ENCODE peak calls at places on chromosomes 7 and 10, in ten cellular contexts. K is gastrocnemius medialis; Q is uterus; U is MM.1S; F is spleen; R is colonic mucosa; A is mucosa of descending colon; H is GM23248; G is IMR-90; P is CD8-positive, alpha-beta T cell. N is an unnamed sample. For H3K4me1 and H3K9me3, the result is how much of the 10 kb centered on the place peaks cover.

GRCh38 chr10:593016-593415 is 96.5 kb downstream of the DIP2C start:
- DNase-seq in Q (no peak), G (no peak), F (no peak), U (no peak), R (no peak), P (no peak), H (no peak), K (no peak), A (no peak), N (no peak)

GRCh38 chr10:62619409-62619730 is 185.2 kb upstream of the ADO start:
- DNase-seq in Q (no peak), R (no peak), F (no peak), H (no peak), P (no peak), K (no peak), U (no peak), A (no peak), G (peak), N (no peak)

GRCh38 chr10:90451283-90451682 is 406.6 kb downstream of the HTR7 start:
- DNase-seq in H (no peak), P (no peak), K (no peak), U (no peak), R (no peak), Q (no peak), G (no peak), F (no peak), A (no peak), N (no peak)

GRCh38 chr10:110883924-110884323 is 12.2 kb downstream of the PDCD4 start:
- DNase-seq in A (no peak), Q (no peak), F (no peak), R (no peak), G (peak), K (no peak), U (peak), P (no peak), H (no peak), N (no peak)

GRCh38 chr10:71971769-71972555 is 7.8 kb downstream of the CHST3 start:
- DNase-seq in R (no peak), F (peak), H (no peak), A (no peak), Q (no peak), K (no peak), U (peak), P (no peak), G (no peak), N (no peak)

GRCh38 chr7:122262246-122262645 is 42.3 kb downstream of the FEZF1 start:
- DNase-seq in G (no peak), R (no peak), Q (no peak), P (no peak), H (no peak), A (no peak), K (no peak), F (no peak), U (no peak), N (no peak)

GRCh38 chr7:90594791-90595317 is 1.3 kb upstream of the CDK14 start:
- DNase-seq in A (no peak), Q (peak), K (peak), U (no peak), H (peak), P (no peak), G (peak), R (no peak), F (no peak), N (peak)

GRCh38 chr7:84637568-84638338 is 443.2 kb upstream of the SEMA3A start:
- DNase-seq in Q (no peak), U (no peak), H (peak), P (no peak), F (peak), G (peak), K (no peak), R (no peak), A (no peak), N (no peak)

GRCh38 chr10:103512591-103513382 is 19.3 kb downstream of the NEURL1 start:
- DNase-seq in F (no peak), P (no peak), A (peak), U (no peak), Q (no peak), H (no peak), G (no peak), R (peak), K (no peak), N (no peak)

GRCh38 chr10:114713525-114713924 is 55.5 kb upstream of the ABLIM1 start:
- DNase-seq in P (no peak), H (no peak), R (no peak), U (no peak), K (no peak), G (no peak), F (no peak), Q (no peak), A (no peak), N (no peak)

GRCh38 chr7:119842786-119843185 is 430.2 kb upstream of the KCND2 start:
- DNase-seq in R (no peak), P (no peak), U (no peak), K (no peak), Q (no peak), A (no peak), H (no peak), F (no peak), G (no peak), N (no peak)

GRCh38 chr10:31803606-31804195 is 124.9 kb downstream of the ARHGAP12 start:
- DNase-seq in G (no peak), H (peak), K (no peak), U (no peak), A (no peak), F (no peak), Q (no peak), R (no peak), P (no peak), N (no peak)

GRCh38 chr10:131979821-131980270 is 1.9 kb downstream of the BNIP3 start:
- DNase-seq in K (no peak), G (peak), Q (no peak), U (no peak), R (no peak), H (peak), A (peak), F (peak), P (no peak), N (no peak)

GRCh38 chr10:68110027-68110426 is 739 bp downstream of the MYPN start:
- DNase-seq in F (no peak), P (no peak), G (peak), Q (no peak), U (no peak), H (no peak), K (peak), A (no peak), R (no peak), N (no peak)

GRCh38 chr10:87847550-87847949 is 15.8 kb downstream of the KLLN start:
- DNase-seq in P (no peak), F (no peak), G (peak), A (no peak), R (no peak), H (peak), U (no peak), K (no peak), Q (no peak), N (no peak)

GRCh38 chr7:107387077-107387476 is 82.8 kb upstream of the GPR22 start:
- DNase-seq in U (no peak), H (no peak), F (peak), G (peak), K (no peak), A (no peak), R (no peak), Q (peak), P (no peak), N (no peak)

GRCh38 chr10:93541402-93542357 is 24.8 kb upstream of the FFAR4 start:
- DNase-seq in R (peak), P (no peak), H (peak), K (no peak), Q (no peak), U (no peak), G (peak), A (peak), F (no peak), N (peak)

GRCh38 chr10:121241337-121241736 is 356.9 kb downstream of the FGFR2 start:
- DNase-seq in R (no peak), F (no peak), K (no peak), H (no peak), A (no peak), Q (no peak), G (no peak), P (no peak), U (no peak), N (no peak)

GRCh38 chr10:121243003-121243898 is 355.0 kb downstream of the FGFR2 start:
- DNase-seq in H (no peak), Q (no peak), A (no peak), K (no peak), P (no peak), U (no peak), R (no peak), G (no peak), F (no peak), N (no peak)

GRCh38 chr10:121237718-121238117 is 360.5 kb downstream of the FGFR2 start:
- DNase-seq in P (no peak), A (no peak), R (no peak), F (no peak), Q (no peak), G (no peak), K (no peak), U (no peak), H (no peak), N (no peak)

GRCh38 chr10:121240011-121240410 is 358.2 kb downstream of the FGFR2 start:
- DNase-seq in U (no peak), R (peak), Q (no peak), F (no peak), A (peak), K (no peak), P (no peak), G (no peak), H (no peak), N (no peak)

GRCh38 chr10:121240556-121240955 is 357.7 kb downstream of the FGFR2 start:
- DNase-seq in P (no peak), Q (no peak), G (no peak), U (no peak), K (no peak), H (no peak), F (no peak), A (peak), R (peak), N (no peak)
- H3K4me1 ChIP-seq in P (under half), Q (under half), G (under half), U (under half), K (under half), H (under half), F (under half), A (half or more), R (under half), N (under half)

GRCh38 chr7:158034571-158034970 is 553.1 kb downstream of the PTPRN2 start:
- DNase-seq in A (no peak), F (no peak), H (no peak), R (no peak), G (no peak), K (no peak), U (no peak), P (no peak), Q (no peak), N (no peak)
- H3K9me3 ChIP-seq in A (under half), F (under half), H (under half), R (under half), G (under half), K (under half), U (under half), P (under half), Q (under half), N (under half)

DNA sequence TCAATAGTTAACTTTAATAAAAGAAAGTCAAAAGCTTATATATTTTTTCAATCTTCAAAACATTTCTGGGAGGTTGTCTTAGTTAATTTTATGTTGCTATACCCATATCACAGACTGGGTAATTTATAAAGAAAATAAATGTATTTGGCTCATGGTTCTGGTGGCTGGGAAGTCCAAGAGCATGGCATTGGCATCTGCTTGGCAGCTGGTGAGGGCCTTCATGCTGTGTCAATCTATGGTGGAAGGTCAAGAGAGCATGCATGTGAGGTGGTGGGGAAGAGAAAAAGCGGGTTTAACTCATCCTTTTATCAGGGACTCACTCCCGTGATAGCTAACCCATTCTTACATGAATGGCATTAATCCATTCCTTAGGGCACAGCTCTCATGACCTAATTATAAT is 119.8 kb downstream of the EGFR start:
- DNase-seq in U (no peak), Q (no peak), G (no peak), R (no peak), K (no peak), A (no peak), P (no peak), F (no peak), H (no peak), N (no peak)
- H3K4me1 ChIP-seq in U (under half), Q (under half), G (under half), R (under half), K (under half), A (under half), P (under half), F (under half), H (under half), N (under half)

DNA sequence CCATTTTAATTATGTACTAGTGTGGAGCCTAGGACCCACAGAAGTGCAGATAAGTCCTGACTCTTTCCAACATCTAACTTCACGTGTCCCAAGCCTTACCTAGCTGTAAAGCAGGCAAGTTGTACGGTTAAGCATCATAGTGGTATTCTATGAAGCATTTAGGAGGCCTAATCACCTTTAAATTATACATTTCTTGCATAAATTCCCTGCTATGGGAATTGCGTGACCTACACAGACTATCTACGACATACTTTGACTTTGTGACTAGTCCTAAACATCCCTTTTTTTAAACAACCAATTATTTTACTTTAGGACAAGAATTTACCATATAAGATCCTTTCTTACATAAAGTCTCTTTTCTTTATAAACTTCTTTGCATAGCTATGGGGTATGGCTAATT is 37.7 kb upstream of the LRGUK start:
- DNase-seq in Q (no peak), U (no peak), K (no peak), A (no peak), P (no peak), F (no peak), G (no peak), R (no peak), H (no peak), N (no peak)
- H3K9me3 ChIP-seq in Q (under half), U (under half), K (under half), A (under half), P (under half), F (under half), G (under half), R (under half), H (under half), N (under half)

GRCh38 chr7:24883632-24884013 is 96.4 kb downstream of the OSBPL3 start:
- DNase-seq in G (no peak), A (no peak), R (no peak), F (no peak), U (no peak), K (no peak), Q (no peak), H (no peak), P (no peak), N (no peak)

GRCh38 chr7:24881622-24882021 is 98.4 kb downstream of the OSBPL3 start:
- DNase-seq in P (no peak), U (no peak), A (no peak), G (no peak), R (no peak), H (no peak), Q (no peak), K (no peak), F (no peak), N (no peak)

GRCh38 chr7:24885305-24885704 is 94.7 kb downstream of the OSBPL3 start:
- DNase-seq in Q (no peak), F (no peak), H (no peak), P (no peak), K (peak), G (no peak), U (no peak), R (no peak), A (no peak), N (no peak)

GRCh38 chr7:24884401-24884800 is 95.6 kb downstream of the OSBPL3 start:
- DNase-seq in U (no peak), A (no peak), K (no peak), R (no peak), G (no peak), P (no peak), F (no peak), H (no peak), Q (no peak), N (no peak)

GRCh38 chr7:24882989-24883631 is 96.9 kb downstream of the OSBPL3 start:
- DNase-seq in R (no peak), G (peak), Q (no peak), U (no peak), K (peak), A (no peak), H (peak), F (no peak), P (no peak), N (no peak)
- H3K4me1 ChIP-seq in R (under half), G (under half), Q (under half), U (under half), K (under half), A (under half), H (under half), F (under half), P (under half), N (under half)

DNA sequence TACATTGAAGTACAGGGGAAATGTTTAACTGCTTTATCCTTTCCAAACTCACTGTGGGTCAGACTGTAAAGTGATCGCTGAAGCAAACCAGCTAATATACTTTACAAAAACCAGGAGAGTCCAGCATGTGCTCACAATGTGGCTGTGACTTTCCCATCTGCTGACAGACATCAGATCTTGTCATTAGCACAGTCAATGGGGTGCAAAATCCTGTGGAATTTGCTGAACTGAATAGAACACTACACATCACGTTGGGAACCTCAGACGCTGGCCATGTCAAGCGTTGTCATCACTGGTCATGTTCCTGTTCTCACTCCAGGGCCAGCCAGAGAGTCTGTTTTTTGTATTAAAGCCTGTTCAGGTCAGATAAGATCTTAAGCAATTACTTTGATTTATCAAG is 83.4 kb downstream of the AGMO start:
- DNase-seq in G (no peak), Q (no peak), F (no peak), R (no peak), P (no peak), U (no peak), K (no peak), A (no peak), H (no peak), N (no peak)
- H3K9me3 ChIP-seq in G (under half), Q (under half), F (under half), R (under half), P (under half), U (under half), K (under half), A (under half), H (under half), N (under half)

GRCh38 chr10:14560274-14560673 is 214.4 kb downstream of the FAM107B start:
- DNase-seq in P (peak), K (no peak), R (peak), F (peak), U (no peak), Q (no peak), G (peak), A (no peak), H (peak), N (no peak)

GRCh38 chr10:14563359-14563758 is 211.3 kb downstream of the FAM107B start:
- DNase-seq in A (no peak), G (no peak), F (no peak), K (no peak), H (no peak), U (no peak), Q (no peak), R (no peak), P (no peak), N (no peak)

GRCh38 chr10:14560794-14561765 is 213.6 kb downstream of the FAM107B start:
- DNase-seq in K (no peak), P (no peak), G (no peak), R (peak), Q (no peak), H (no peak), U (no peak), F (peak), A (no peak), N (no peak)

GRCh38 chr10:14562615-14563214 is 212.0 kb downstream of the FAM107B start:
- DNase-seq in K (no peak), P (no peak), F (no peak), H (no peak), G (no peak), U (no peak), Q (no peak), R (peak), A (no peak), N (no peak)

DNA sequence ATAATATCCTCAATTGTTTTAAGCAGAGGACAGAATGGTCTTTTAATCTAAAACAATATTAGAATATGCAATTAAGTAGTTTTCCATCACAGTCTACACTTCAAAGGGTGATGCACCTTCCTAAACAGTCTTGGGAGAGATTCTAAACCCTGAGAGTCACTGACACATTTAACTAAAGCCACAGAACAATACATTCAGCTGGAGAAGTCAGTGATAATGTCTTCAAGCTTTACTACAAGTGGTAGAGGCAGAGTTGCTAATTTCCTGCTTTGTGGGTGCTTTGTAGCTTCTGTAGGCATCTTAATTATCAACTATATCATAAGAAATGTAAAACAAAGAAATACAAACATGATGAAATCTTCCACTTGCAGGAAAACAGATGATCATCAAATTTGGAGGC is 212.5 kb downstream of the FAM107B start:
- DNase-seq in K (no peak), R (no peak), Q (no peak), G (no peak), U (no peak), P (no peak), A (no peak), F (no peak), H (no peak), N (no peak)
- H3K4me1 ChIP-seq in K (under half), R (under half), Q (under half), G (under half), U (half or more), P (half or more), A (under half), F (under half), H (under half), N (under half)

DNA sequence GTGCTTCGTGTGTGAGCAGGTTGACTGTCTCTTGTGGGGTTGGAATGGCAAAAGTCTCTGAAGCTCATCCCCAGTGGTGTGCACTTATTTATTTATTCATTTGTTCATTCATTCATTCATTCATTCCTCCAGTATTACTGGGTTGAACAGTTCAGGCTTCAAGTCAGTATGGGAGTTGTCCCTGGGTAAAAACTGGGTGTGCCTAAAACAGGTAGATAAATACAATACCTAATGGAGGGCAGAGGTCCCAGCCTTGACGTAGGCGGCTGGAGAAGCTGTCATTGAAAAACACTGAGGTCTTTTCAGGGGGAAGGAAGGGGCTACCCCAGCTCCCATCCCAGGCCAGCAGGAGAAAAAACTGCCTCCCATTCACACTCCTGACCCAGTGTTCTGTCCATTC is 11.0 kb downstream of the CASP7 start:
- DNase-seq in F (no peak), U (no peak), A (no peak), P (no peak), R (no peak), G (no peak), K (no peak), H (no peak), Q (no peak), N (no peak)
- H3K9me3 ChIP-seq in F (half or more), U (under half), A (under half), P (under half), R (under half), G (under half), K (under half), H (under half), Q (under half), N (under half)

N was measured in lung.